ENCODE peak calls at places on chromosome 20, in eight cellular contexts. H is K562, P is SK-N-SH, X is prostate gland, G is HL-60, R is upper lobe of left lung, A is HCT116, L is sigmoid colon. F is an unnamed sample.

GRCh38 chr20:21708738-21709534 is 3.5 kb downstream of the PAX1 start:
- DNase-seq in H (no peak), P (no peak), X (no peak), G (no peak), R (peak), A (no peak), L (no peak), F (no peak)

GRCh38 chr20:46698788-46699187 is 9.5 kb upstream of the TP53RK start:
- DNase-seq in H (peak), P (no peak), X (no peak), G (no peak), R (no peak), A (no peak), L (no peak), F (no peak)

GRCh38 chr20:36093804-36094145 is 60.8 kb upstream of the EPB41L1 start:
- DNase-seq in H (no peak), P (no peak), X (no peak), G (no peak), R (no peak), A (no peak), L (no peak), F (no peak)

GRCh38 chr20:62980380-62980960 is 26.3 kb downstream of the BHLHE23 start:
- DNase-seq in H (no peak), P (no peak), X (no peak), G (no peak), R (peak), A (no peak), L (no peak), F (no peak)

GRCh38 chr20:62832212-62832922 is 15.5 kb downstream of the COL9A3 start:
- DNase-seq in H (peak), P (peak), X (no peak), G (peak), R (peak), A (peak), L (peak), F (no peak)

GRCh38 chr20:41178904-41179432 is 41.6 kb downstream of the PLCG1 start:
- DNase-seq in H (no peak), P (no peak), X (no peak), G (no peak), R (no peak), A (no peak), L (no peak), F (peak)

GRCh38 chr20:4519530-4519929 is 202.2 kb upstream of the PRND start:
- DNase-seq in H (peak), P (peak), X (no peak), G (peak), R (no peak), A (no peak), L (no peak), F (no peak)

GRCh38 chr20:48194578-48194977 is 409.3 kb upstream of the SULF2 start:
- DNase-seq in H (no peak), P (peak), X (no peak), G (no peak), R (peak), A (no peak), L (no peak), F (no peak)

GRCh38 chr20:1820137-1821074 is 74.8 kb upstream of the SIRPA start:
- DNase-seq in H (no peak), P (no peak), X (no peak), G (no peak), R (no peak), A (no peak), L (no peak), F (no peak)

GRCh38 chr20:1764136-1765033 is 106.8 kb upstream of the SIRPG start:
- DNase-seq in H (peak), P (peak), X (peak), G (peak), R (no peak), A (peak), L (peak), F (no peak)

DNA sequence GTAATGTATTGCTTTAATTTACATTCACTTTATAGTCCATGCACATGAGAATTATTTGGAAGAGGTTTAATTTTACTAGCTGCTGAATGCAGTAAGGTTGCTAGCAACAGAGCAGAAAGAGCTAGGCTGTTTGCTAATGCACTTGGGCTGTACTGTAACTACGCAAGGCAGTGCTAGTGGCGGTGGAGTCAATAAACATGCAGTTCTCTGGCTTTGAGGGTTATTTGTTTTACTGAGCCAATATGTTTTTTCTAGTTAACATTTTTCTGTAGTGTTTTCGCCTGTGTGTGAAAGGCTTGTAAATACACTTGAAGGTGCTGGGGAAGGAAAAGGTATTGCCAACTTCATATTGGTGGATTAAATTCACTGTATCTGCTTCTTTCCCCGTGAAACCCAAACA is 112.8 kb downstream of the BTBD3 start:
- DNase-seq in H (no peak), P (no peak), X (peak), G (no peak), R (no peak), A (no peak), L (no peak), F (no peak)
- TF ChIP-seq POLR2AphosphoS5 in H (no peak), P (no peak), X (peak), G (no peak), R (no peak), A (no peak), L (no peak), F (no peak)

DNA sequence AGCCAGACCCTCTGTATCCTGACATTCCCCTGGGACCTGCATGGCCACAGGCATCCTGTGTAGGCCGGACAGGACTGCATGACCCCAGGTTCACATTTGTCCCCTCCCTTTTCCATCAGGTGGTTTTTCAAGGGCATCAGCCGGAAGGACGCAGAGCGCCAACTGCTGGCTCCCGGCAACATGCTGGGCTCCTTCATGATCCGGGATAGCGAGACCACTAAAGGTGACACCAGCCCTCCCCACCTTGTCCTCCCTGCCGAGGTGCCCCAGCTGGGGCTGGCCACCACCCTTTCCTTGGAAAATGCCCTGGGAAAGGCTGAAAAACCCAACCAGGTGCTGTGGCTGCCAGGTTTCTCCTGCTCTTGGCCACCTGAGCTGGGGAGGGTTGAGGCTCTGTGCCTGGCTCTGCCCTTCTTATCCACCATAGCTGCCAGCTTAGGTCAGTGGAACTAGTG is 27.6 kb downstream of the HCK start:
- DNase-seq in H (no peak), P (no peak), X (no peak), G (no peak), R (no peak), A (peak), L (no peak), F (no peak)
- TF ChIP-seq CTCF in H (no peak), P (no peak), X (no peak), G (no peak), R (no peak), A (peak), L (no peak), F (no peak)

DNA sequence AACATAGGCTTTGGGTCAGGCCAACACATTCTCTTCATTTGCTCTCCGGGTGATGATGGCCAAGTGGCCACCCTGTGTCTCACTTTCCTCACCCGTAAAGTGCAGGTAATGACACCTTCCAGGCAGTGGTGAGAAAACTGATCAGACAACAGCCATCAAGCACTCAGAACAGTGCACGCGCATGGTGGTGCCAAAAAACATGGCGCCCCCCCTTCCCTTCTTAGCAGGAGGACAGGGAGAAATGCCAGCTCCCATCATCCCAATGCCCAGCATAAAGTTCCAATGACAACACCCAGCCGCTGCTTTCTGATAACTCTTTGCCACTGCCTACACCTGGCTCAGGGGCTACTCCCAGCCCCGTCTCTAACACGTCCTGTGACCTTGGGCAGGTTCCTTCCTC is 8.4 kb downstream of the BPIFB1 start:
- DNase-seq in H (no peak), P (no peak), X (no peak), G (no peak), R (no peak), A (no peak), L (no peak), F (no peak)
- H3K27ac ChIP-seq in H (no peak), P (no peak), X (no peak), G (no peak), R (no peak), A (no peak), L (no peak), F (no peak)

DNA sequence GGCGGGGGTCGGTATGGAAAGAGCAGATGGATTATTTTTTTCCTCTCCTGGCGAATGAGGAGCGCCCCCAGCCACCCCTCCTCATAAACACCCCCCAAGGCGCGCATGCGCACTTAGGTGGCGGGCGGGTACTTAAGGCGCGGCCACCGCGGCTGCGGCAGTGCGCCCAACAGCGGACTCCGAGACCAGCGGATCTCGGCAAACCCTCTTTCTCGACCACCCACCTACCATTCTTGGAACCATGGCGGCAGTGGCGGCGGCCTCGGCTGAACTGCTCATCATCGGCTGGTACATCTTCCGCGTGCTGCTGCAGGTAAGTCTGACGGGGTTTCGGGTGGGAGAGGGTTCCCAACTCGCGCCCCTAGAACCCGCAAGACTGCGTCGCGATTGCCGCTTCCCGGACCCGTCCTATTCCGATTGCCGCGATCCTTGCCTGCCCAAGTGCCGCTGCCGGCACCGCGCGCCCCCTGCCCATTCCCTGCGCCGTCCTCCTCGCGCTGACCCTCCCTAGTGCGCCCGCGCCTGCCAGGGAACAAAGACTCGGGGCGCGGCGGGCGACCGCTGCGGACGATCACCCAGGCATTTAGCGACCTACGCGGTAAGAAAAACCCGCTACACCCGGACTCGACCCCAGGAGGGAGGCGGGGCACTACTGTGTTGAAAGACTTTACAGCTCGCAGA is at the start of gene NNAT:
- DNase-seq in H (peak), P (peak), X (no peak), G (no peak), R (peak), A (no peak), L (no peak), F (no peak)
- TF ChIP-seq POLR2AphosphoS5 in H (no peak), P (peak), X (no peak), G (no peak), R (no peak), A (no peak), L (peak), F (no peak)

GRCh38 chr20:45589725-45590124 is 10.6 kb upstream of the WFDC8 start:
- DNase-seq in H (no peak), P (no peak), X (no peak), G (no peak), R (no peak), A (no peak), L (no peak), F (no peak)
- TF ChIP-seq CTCF in H (no peak), P (no peak), X (no peak), G (no peak), R (no peak), A (no peak), L (no peak), F (no peak)

GRCh38 chr20:37352611-37352980 is 6.7 kb downstream of the SRC start:
- DNase-seq in H (no peak), P (peak), X (no peak), G (no peak), R (peak), A (no peak), L (peak), F (no peak)

GRCh38 chr20:37349517-37350491 is 3.9 kb downstream of the SRC start:
- DNase-seq in H (no peak), P (peak), X (no peak), G (peak), R (peak), A (no peak), L (peak), F (no peak)

GRCh38 chr20:37351689-37352610 is 6.0 kb downstream of the SRC start:
- DNase-seq in H (no peak), P (peak), X (no peak), G (no peak), R (no peak), A (no peak), L (peak), F (no peak)

GRCh38 chr20:37348643-37349516 is 2.9 kb downstream of the SRC start:
- DNase-seq in H (no peak), P (peak), X (no peak), G (no peak), R (no peak), A (no peak), L (peak), F (peak)

GRCh38 chr20:37350655-37351574 is 5.0 kb downstream of the SRC start:
- DNase-seq in H (no peak), P (peak), X (no peak), G (no peak), R (no peak), A (no peak), L (peak), F (no peak)
- H3K27ac ChIP-seq in H (no peak), P (no peak), X (no peak), G (no peak), R (no peak), A (no peak), L (peak), F (no peak)

GRCh38 chr20:17518339-17519052 is 12.7 kb downstream of the BFSP1 start:
- DNase-seq in H (peak), P (peak), X (no peak), G (no peak), R (no peak), A (no peak), L (peak), F (no peak)
- TF ChIP-seq POLR2AphosphoS5 in H (no peak), P (no peak), X (no peak), G (no peak), R (no peak), A (no peak), L (no peak), F (no peak)

DNA sequence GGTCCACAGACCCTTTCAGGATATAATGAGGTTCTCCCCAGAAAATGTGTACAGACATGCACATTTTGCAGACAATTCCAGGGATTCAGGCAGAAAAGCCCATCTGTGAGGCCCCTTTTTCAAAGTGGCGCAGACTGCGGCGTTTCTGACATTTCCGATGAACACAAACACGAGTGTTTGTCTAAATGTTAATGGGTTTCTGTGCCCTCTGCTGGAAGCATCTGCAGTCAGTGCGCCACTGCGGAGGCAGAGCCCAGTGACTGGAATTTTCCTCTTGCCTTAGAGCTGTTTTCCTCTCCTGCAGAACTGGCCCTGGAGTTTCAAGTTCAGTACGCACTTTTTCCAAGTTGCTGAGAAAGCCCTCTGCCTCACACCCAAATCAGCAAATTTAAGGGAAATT is 15.3 kb downstream of the ANKRD60 start:
- DNase-seq in H (no peak), P (peak), X (no peak), G (no peak), R (no peak), A (no peak), L (no peak), F (no peak)
- TF ChIP-seq CTCF in H (no peak), P (peak), X (no peak), G (no peak), R (no peak), A (no peak), L (no peak), F (no peak)

F was measured in suprapubic skin.